ENCODE peak calls at places on chromosomes 5 and 9, in eight cellular contexts. H is lower lobe of right lung, A is progenitor cell of endocrine pancreas, N is neural crest cell, Z is cardiac fibroblast, T is Caco-2, U is omental fat pad, O is BJ. K is an unnamed sample.

GRCh38 chr9:132878695-132879064 is at the start of gene SPACA9:
- DNase-seq in H (peak; percentile 85), A (peak; percentile 33), N (peak; percentile 31), Z (peak; percentile 73), T (peak; percentile 69), U (peak; percentile 24), O (no peak), K (no peak)

GRCh38 chr5:179271301-179271650 is 74.0 kb downstream of the ADAMTS2 start:
- DNase-seq in H (peak; percentile 44), A (no peak), N (no peak), Z (no peak), T (peak; percentile 21), U (peak; percentile 22), O (no peak), K (no peak)

GRCh38 chr5:166014256-166014655 is 2277.2 kb upstream of the WWC1 start:
- DNase-seq in H (no peak), A (no peak), N (no peak), Z (no peak), T (no peak), U (no peak), O (no peak), K (no peak)

GRCh38 chr5:135246605-135246922 is 152.5 kb downstream of the MACROH2A1 start:
- DNase-seq in H (no peak), A (no peak), N (no peak), Z (no peak), T (peak; percentile 25), U (no peak), O (no peak), K (no peak)

GRCh38 chr5:139633295-139634027 is 14.7 kb upstream of the CXXC5 start:
- DNase-seq in H (peak; percentile 71), A (no peak), N (peak; percentile 72), Z (peak; percentile 80), T (peak; percentile 75), U (no peak), O (no peak), K (no peak)

GRCh38 chr5:22852807-22853670 is at the start of gene CDH12:
- DNase-seq in H (no peak), A (peak; percentile 42), N (peak; percentile 44), Z (no peak), T (no peak), U (no peak), O (no peak), K (no peak)

GRCh38 chr5:159310492-159310891 is 19.8 kb downstream of the IL12B start:
- DNase-seq in H (peak; percentile 78), A (peak; percentile 13), N (peak; percentile 7), Z (no peak), T (no peak), U (no peak), O (no peak), K (no peak)

GRCh38 chr9:70924905-70925547 is 196.4 kb downstream of the TRPM3 start:
- DNase-seq in H (no peak), A (peak; percentile 17), N (peak; percentile 8), Z (peak; percentile 92), T (peak; percentile 19), U (no peak), O (no peak), K (peak; percentile 87)

GRCh38 chr5:150119421-150120061 is 33.2 kb upstream of the CSF1R start:
- DNase-seq in H (no peak), A (no peak), N (no peak), Z (no peak), T (peak; percentile 29), U (no peak), O (no peak), K (no peak)

GRCh38 chr5:157059093-157059539 is at the start of gene HAVCR1:
- DNase-seq in H (no peak), A (no peak), N (no peak), Z (no peak), T (peak; percentile 65), U (no peak), O (no peak), K (no peak)

GRCh38 chr5:74063346-74063745 is 437.4 kb downstream of the ARHGEF28 start:
- DNase-seq in H (no peak), A (no peak), N (no peak), Z (no peak), T (no peak), U (no peak), O (no peak), K (no peak)

GRCh38 chr5:89293849-89294248 is 410.9 kb upstream of the MEF2C start:
- DNase-seq in H (no peak), A (no peak), N (no peak), Z (peak; percentile 58), T (no peak), U (no peak), O (peak; percentile 20), K (no peak)

GRCh38 chr5:123116757-123117156 is 27.7 kb downstream of the PRDM6 start:
- DNase-seq in H (no peak), A (no peak), N (no peak), Z (no peak), T (no peak), U (no peak), O (no peak), K (no peak)

GRCh38 chr5:133390416-133391155 is 221.8 kb downstream of the FSTL4 start:
- DNase-seq in H (no peak), A (no peak), N (no peak), Z (no peak), T (no peak), U (no peak), O (no peak), K (no peak)

GRCh38 chr5:124996764-124997077 is 250.3 kb upstream of the ZNF608 start:
- DNase-seq in H (no peak), A (no peak), N (no peak), Z (peak; percentile 28), T (no peak), U (no peak), O (no peak), K (no peak)

GRCh38 chr5:172361566-172362238 is 78.1 kb upstream of the UBTD2 start:
- DNase-seq in H (peak; percentile 72), A (no peak), N (no peak), Z (peak; percentile 97), T (no peak), U (peak; percentile 54), O (peak; percentile 96), K (peak; percentile 98)

GRCh38 chr9:110900451-110900850 is 137.8 kb downstream of the LPAR1 start:
- DNase-seq in H (no peak), A (no peak), N (no peak), Z (peak; percentile 52), T (no peak), U (no peak), O (no peak), K (no peak)

GRCh38 chr9:38131729-38132128 is 62.7 kb upstream of the SHB start:
- DNase-seq in H (no peak), A (no peak), N (no peak), Z (no peak), T (peak; percentile 6), U (no peak), O (no peak), K (no peak)

GRCh38 chr9:38136386-38136785 is 67.4 kb upstream of the SHB start:
- DNase-seq in H (no peak), A (no peak), N (no peak), Z (no peak), T (peak; percentile 1), U (no peak), O (no peak), K (no peak)

GRCh38 chr9:38132956-38133355 is 63.9 kb upstream of the SHB start:
- DNase-seq in H (no peak), A (no peak), N (no peak), Z (no peak), T (no peak), U (no peak), O (no peak), K (no peak)

GRCh38 chr9:38134578-38134977 is 65.6 kb upstream of the SHB start:
- DNase-seq in H (no peak), A (no peak), N (no peak), Z (no peak), T (no peak), U (no peak), O (no peak), K (no peak)

GRCh38 chr9:38133595-38133994 is 64.6 kb upstream of the SHB start:
- DNase-seq in H (no peak), A (no peak), N (no peak), Z (no peak), T (no peak), U (no peak), O (no peak), K (no peak)
- TF ChIP-seq CTCF in H (no peak), A (peak; percentile 22), N (peak; percentile 27), Z (no peak), T (no peak), U (no peak), O (no peak), K (no peak)

GRCh38 chr9:16718952-16719351 is 151.5 kb downstream of the BNC2 start:
- DNase-seq in H (no peak), A (no peak), N (no peak), Z (no peak), T (no peak), U (no peak), O (no peak), K (no peak)
- TF ChIP-seq CTCF in H (no peak), A (no peak), N (no peak), Z (no peak), T (no peak), U (no peak), O (no peak), K (no peak)

GRCh38 chr5:80037366-80037765 is 2.2 kb downstream of the THBS4 start:
- DNase-seq in H (no peak), A (no peak), N (no peak), Z (no peak), T (no peak), U (no peak), O (no peak), K (no peak)

GRCh38 chr5:80041536-80041935 is 6.4 kb downstream of the THBS4 start:
- DNase-seq in H (no peak), A (no peak), N (no peak), Z (no peak), T (no peak), U (no peak), O (no peak), K (no peak)

GRCh38 chr5:80043187-80043586 is 8.0 kb downstream of the THBS4 start:
- DNase-seq in H (no peak), A (no peak), N (no peak), Z (no peak), T (no peak), U (no peak), O (no peak), K (no peak)
- TF ChIP-seq CTCF in H (no peak), A (no peak), N (no peak), Z (no peak), T (no peak), U (no peak), O (no peak), K (no peak)

DNA sequence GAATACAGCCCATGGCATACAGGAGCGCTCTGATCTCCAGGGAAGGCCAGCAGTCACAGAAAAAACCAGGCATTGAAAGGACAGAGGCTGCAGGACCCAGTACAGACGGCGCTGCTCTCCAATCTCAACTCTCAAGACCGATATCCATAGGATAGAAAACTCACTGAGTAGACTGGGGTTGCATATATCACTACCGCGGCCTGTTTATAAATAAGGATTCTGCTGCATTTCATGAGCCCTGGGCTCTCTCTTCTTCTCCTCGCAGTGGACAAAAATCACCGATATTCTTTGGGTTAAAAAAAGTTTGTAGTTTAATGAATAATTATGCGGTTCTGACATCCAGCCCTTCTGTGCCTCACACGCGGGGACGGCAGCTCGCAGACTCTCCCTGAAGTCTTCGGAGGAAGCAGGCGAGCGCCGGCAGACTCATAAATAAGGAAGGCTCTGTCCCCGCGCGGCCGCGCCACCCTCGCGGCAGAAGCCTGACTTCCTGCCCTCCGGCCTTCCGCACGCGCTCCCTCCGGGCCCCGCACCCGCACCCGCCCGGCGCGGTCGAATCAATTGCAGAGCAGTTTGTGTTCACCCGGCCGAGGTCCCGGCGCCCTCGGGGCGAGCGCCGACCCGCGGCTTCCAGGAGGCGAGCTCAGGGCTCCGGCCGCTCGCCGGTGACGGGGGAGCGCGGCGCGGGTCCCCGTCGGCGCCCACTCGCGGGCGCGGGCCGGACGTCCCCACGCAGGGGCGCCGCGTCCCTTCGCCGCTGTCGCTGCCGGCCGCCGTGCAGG is at the start of gene FAM78A:
- DNase-seq in H (peak; percentile 89), A (no peak), N (no peak), Z (no peak), T (no peak), U (no peak), O (no peak), K (no peak)
- TF ChIP-seq CTCF in H (peak; percentile 13), A (no peak), N (no peak), Z (no peak), T (no peak), U (no peak), O (no peak), K (no peak)